ENCODE peak calls at places on chromosomes 11 and 22, in eight cellular contexts. P, H, C, Y, U, E, O and R are unnamed samples.

GRCh38 chr22:36221799-36222751 is 17.3 kb downstream of the APOL2 start:
- DNase-seq in Y (peak), U (peak), C (peak), E (peak), O (peak), H (peak), P (peak), R (no peak)

GRCh38 chr11:61541568-61541967 is 33.0 kb downstream of the LRRC10B start:
- DNase-seq in O (peak), P (peak), Y (peak), U (no peak), E (peak), H (peak), C (peak), R (peak)

GRCh38 chr11:85281550-85281949 is 345.6 kb downstream of the DLG2 start:
- DNase-seq in O (no peak), P (no peak), E (no peak), Y (no peak), C (no peak), U (no peak), H (no peak), R (no peak)

GRCh38 chr11:17734986-17735822 is 623 bp downstream of the KCNC1 start:
- DNase-seq in O (peak), Y (peak), H (peak), P (no peak), E (peak), C (peak), U (peak), R (peak)

GRCh38 chr22:29306175-29306829 is at the start of gene GAS2L1:
- DNase-seq in C (peak), Y (peak), P (peak), E (peak), O (peak), H (peak), U (peak), R (peak)

GRCh38 chr11:120801801-120802689 is 221.9 kb upstream of the TBCEL start:
- DNase-seq in Y (peak), C (peak), U (peak), O (peak), H (peak), P (peak), E (peak), R (peak)

GRCh38 chr22:36192601-36193000 is 9.0 kb downstream of the APOL4 start:
- DNase-seq in E (no peak), H (peak), C (no peak), U (no peak), O (no peak), Y (no peak), P (no peak), R (no peak)

GRCh38 chr11:127003260-127003981 is 2.9 kb upstream of the KIRREL3 start:
- DNase-seq in Y (peak), E (peak), O (peak), H (peak), P (no peak), U (peak), C (peak), R (peak)

GRCh38 chr11:62513651-62514050 is 33.0 kb downstream of the AHNAK start:
- DNase-seq in U (no peak), H (no peak), O (no peak), P (no peak), Y (no peak), C (no peak), E (no peak), R (peak)

GRCh38 chr22:31344369-31345330 is 1.5 kb downstream of the PATZ1 start:
- DNase-seq in E (peak), H (peak), C (no peak), Y (peak), U (no peak), O (no peak), P (peak), R (peak)

GRCh38 chr11:35675901-35676610 is 13.5 kb downstream of the TRIM44 start:
- DNase-seq in O (no peak), H (no peak), C (no peak), Y (no peak), P (peak), U (no peak), E (no peak), R (no peak)

GRCh38 chr11:120334332-120334731 is 1.9 kb upstream of the ARHGEF12 start:
- DNase-seq in P (no peak), O (no peak), U (no peak), E (no peak), Y (no peak), C (no peak), H (no peak), R (no peak)

GRCh38 chr22:45908961-45909360 is 68.0 kb downstream of the WNT7B start:
- DNase-seq in E (no peak), O (no peak), P (peak), Y (no peak), C (no peak), U (no peak), H (no peak), R (no peak)

GRCh38 chr11:72625746-72626636 is 48.2 kb downstream of the PDE2A start:
- DNase-seq in E (peak), U (no peak), C (no peak), H (no peak), Y (no peak), P (no peak), O (peak), R (no peak)

GRCh38 chr11:111814106-111814505 is 47.9 kb upstream of the PPP2R1B start:
- DNase-seq in H (no peak), U (no peak), Y (no peak), E (no peak), C (no peak), P (no peak), O (no peak), R (no peak)

GRCh38 chr22:42365942-42366660 is 66.1 kb downstream of the NFAM1 start:
- DNase-seq in E (no peak), P (no peak), C (no peak), H (no peak), O (no peak), U (no peak), Y (no peak), R (no peak)

GRCh38 chr11:74397531-74398243 is 546 bp downstream of the PGM2L1 start:
- DNase-seq in H (peak), E (peak), O (peak), U (peak), P (peak), Y (peak), C (peak), R (peak)

GRCh38 chr11:112967082-112967481 is 5.9 kb downstream of the NCAM1 start:
- DNase-seq in H (peak), U (no peak), Y (no peak), O (no peak), P (no peak), C (peak), E (no peak), R (no peak)

DNA sequence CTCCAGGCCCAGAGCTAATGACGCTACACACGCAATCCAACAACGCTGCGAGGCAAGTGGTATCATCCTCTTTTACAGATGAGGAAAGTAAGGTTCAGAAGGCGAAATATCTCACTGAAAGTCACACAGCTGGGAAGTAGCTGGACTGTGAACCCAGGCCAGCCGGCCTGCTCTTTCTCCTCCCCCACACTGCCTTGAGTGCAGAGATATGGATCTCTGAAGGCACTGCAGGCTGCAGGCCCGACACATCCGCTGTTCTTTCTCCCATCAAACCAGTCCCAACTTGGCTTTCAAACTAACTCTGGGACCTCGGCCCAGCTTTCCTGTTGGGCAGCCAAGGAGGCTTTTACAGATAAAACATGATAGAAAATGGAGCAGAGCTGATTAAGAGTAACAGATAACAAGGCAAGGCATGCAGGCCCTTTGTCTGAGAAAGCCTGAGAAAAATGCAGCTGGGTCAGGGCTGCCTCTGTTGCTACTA is 64.0 kb upstream of the PTPRJ start:
- DNase-seq in C (peak), E (peak), P (no peak), H (peak), Y (no peak), O (peak), U (no peak), R (no peak)
- H3K4me2 ChIP-seq in C (no peak), E (peak), P (peak), H (no peak), Y (no peak), O (peak), U (no peak), R (no peak)

GRCh38 chr11:66012371-66012945 is 650 bp downstream of the CST6 start:
- DNase-seq in C (no peak), E (no peak), U (no peak), P (no peak), H (no peak), O (no peak), Y (no peak), R (peak)
- H3K4me3 ChIP-seq in C (no peak), E (no peak), U (no peak), P (no peak), H (no peak), O (no peak), Y (no peak), R (no peak)

GRCh38 chr22:40432167-40432566 is 61.8 kb downstream of the SGSM3 start:
- DNase-seq in E (no peak), Y (no peak), H (no peak), P (no peak), C (no peak), O (no peak), U (no peak), R (peak)

GRCh38 chr22:40432625-40433024 is 62.2 kb downstream of the SGSM3 start:
- DNase-seq in H (no peak), O (no peak), C (no peak), E (no peak), P (no peak), Y (no peak), U (no peak), R (peak)

GRCh38 chr22:40434745-40435144 is 64.4 kb downstream of the SGSM3 start:
- DNase-seq in Y (no peak), P (no peak), O (no peak), E (no peak), C (no peak), H (no peak), U (no peak), R (no peak)

GRCh38 chr22:40436460-40437431 is 66.4 kb downstream of the SGSM3 start:
- DNase-seq in C (peak), O (peak), U (peak), E (peak), Y (peak), H (peak), P (peak), R (peak)

DNA sequence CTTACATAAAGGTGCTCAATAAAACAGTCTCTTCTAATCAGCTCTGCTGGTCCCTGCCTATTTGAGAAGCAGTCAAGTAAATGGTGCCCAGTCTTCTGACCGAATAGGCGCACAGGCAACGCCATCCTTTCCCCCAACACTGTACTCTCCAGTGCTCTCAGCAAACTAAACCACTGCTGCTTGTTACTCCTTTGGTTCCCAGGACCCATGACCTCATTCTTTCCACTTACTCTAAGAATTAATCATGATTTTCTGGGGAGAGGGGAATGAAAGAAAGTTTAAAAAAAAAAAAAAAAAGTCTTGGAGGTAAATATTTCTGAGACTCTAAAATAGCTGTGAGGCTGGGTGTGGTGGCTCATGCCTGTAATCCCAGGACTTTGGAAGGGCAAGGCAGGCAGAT is 63.7 kb downstream of the SGSM3 start:
- DNase-seq in U (no peak), H (peak), C (no peak), Y (peak), E (no peak), P (no peak), O (no peak), R (peak)
- H3K4me2 ChIP-seq in U (no peak), H (no peak), C (no peak), Y (no peak), E (no peak), P (peak), O (no peak), R (no peak)

GRCh38 chr11:8207080-8208000 is 38.5 kb upstream of the RIC3 start:
- DNase-seq in H (peak), E (peak), C (peak), Y (peak), O (no peak), P (no peak), U (no peak), R (no peak)
- H3K4me3 ChIP-seq in H (no peak), E (no peak), C (no peak), Y (no peak), O (no peak), P (no peak), U (no peak), R (no peak)

DNA sequence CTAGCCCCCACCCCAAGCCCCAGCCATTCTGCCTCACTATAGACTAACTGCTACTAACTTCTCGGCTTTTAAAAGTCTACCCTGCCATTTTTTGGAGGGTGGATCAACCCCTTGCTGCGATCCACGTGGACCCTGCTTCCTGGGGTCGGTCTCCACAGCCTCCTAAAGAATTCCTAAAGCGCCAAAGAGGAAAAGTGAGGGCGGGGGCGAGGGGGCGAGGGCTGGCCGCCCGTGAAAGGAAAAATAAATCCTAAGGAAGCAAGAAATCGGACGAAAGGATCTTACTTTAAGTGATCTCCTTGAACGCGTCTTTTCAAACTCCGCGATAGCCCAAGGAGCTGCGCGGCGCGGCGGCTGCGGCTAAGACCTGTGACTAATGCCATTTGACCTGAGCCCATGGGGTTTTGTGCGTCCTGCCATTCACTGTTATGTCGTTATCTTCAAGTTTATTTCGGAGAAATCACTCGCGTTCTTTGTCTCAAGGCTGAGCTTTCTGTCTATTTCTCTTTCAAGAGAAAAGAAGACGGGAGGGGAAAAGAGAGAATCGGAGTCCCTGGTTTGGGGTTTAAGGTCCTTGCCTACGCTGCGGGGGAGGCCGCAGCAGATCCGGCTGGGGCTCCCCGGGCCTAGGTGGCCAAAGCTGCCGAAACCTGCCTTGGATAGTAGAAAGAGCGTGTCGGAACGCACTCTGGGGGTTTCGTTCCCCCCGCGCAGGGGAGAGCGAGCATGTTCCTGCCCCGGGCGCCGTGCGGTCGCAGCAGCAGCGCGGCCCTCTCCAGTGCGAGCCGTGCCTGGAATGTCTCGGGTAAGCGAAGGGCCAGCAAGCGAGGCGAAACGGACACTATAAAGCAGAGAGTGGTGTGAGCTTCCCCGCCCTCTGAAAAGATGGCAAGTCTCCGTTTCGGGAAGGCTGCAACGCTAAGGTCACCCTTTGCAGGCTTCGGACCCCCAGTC is 2.8 kb upstream of the DBX1 start:
- DNase-seq in C (peak), P (no peak), H (peak), E (peak), O (no peak), Y (peak), U (peak), R (peak)
- H3K4me2 ChIP-seq in C (peak), P (no peak), H (peak), E (peak), O (no peak), Y (peak), U (peak), R (peak)

GRCh38 chr11:48096588-48097525 is 116.5 kb downstream of the PTPRJ start:
- DNase-seq in E (no peak), O (no peak), H (peak), Y (no peak), P (no peak), U (peak), C (peak), R (no peak)
- H3K4me3 ChIP-seq in E (no peak), O (no peak), H (no peak), Y (no peak), P (no peak), U (no peak), C (no peak), R (no peak)

GRCh38 chr22:22818861-22819855 is 68.5 kb upstream of the IGLL5 start:
- DNase-seq in P (peak), O (no peak), U (no peak), C (no peak), H (no peak), Y (no peak), E (no peak), R (no peak)
- H3K4me2 ChIP-seq in P (peak), O (no peak), U (no peak), C (no peak), H (no peak), Y (no peak), E (no peak), R (no peak)

DNA sequence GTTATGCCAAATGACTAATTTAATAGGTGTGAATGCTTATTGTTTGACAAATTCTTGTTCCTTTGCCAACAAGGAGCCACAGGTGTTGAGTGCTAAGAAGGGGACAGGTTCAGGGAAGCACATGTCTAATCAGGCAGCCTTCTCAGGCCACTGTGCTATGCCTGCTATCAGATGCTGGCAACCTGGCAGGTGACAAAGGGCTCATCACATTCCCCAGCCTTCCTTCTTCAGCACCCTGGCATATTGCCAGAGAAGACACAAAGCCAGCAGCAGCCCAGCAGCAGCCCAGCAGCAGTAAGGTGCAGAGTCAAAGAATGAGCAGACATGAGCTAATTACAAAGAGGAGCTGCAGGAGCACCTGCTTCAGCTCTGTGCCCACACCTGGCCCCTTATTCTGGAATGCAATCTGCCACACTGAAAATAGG is 68.2 kb downstream of the GUCY1A2 start:
- DNase-seq in O (no peak), H (no peak), E (no peak), P (no peak), U (peak), Y (peak), C (no peak), R (no peak)
- H3K4me3 ChIP-seq in O (no peak), H (no peak), E (no peak), P (no peak), U (no peak), Y (no peak), C (no peak), R (no peak)

DNA sequence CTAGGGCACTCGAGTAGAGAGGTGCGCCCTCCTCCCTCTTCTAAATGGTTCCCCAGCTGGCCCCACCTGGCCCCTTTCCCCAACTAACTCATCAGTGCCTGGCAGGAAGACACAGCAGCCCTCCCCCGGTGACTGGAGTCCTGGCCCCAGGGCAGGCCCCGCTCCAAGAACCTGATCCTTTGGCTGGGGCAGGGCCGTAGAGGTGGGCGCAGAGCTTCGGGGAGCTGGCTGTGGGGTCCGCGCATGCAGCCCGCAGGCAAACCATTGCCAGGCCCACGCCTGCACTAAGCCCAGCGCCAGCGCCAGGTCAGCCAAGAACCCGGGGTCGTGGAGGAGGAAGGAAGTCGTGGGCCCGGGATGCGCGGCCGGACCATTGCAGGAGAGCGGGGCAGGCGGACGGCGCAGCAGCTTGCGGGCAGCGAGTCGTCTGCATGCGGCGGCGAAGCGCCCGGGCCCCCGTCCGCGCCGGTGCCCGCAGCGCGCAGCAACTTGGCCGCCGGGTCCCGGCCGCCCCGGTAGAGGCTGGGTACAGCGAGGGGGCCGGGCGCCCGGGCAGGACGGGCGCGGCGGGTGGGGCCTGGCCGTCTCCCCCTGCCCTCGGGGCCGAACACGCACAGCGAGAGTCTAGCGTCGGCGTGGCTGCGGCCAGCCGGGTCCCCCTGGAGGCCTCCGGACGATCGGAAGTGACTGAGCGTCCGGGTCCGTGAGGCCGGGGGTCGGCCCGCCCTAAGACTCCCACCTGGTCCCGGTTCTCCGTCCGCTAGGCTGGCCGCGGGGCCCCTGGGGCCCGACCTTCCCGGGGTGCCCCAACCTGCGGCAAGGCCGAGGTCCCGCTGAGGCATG is 951 bp upstream of the TRABD start:
- DNase-seq in E (no peak), H (no peak), C (no peak), U (no peak), O (no peak), P (no peak), Y (no peak), R (no peak)
- H3K4me2 ChIP-seq in E (no peak), H (peak), C (peak), U (peak), O (peak), P (peak), Y (peak), R (peak)